ENCODE peak calls at places on chromosomes 13 and 19, in five cellular contexts. P is colonic mucosa, C is adipocyte, S is astrocyte of the spinal cord, Y is left lung. A is an unnamed sample.

GRCh38 chr19:41408256-41408655 is 10.6 kb downstream of the BCKDHA start:
- DNase-seq in P (no peak), S (no peak), Y (no peak), C (no peak), A (no peak)

GRCh38 chr19:47074621-47075020 is 26.2 kb upstream of the TMEM160 start:
- DNase-seq in P (no peak), C (no peak), S (no peak), Y (no peak), A (no peak)

GRCh38 chr19:41872775-41873647 is 4.1 kb upstream of the CD79A start:
- DNase-seq in Y (peak), S (peak), C (peak), P (peak), A (peak)

GRCh38 chr13:27794921-27795717 is 2.8 kb downstream of the GSX1 start:
- DNase-seq in Y (no peak), P (no peak), S (no peak), C (no peak), A (no peak)

GRCh38 chr13:98998831-98999634 is 21.2 kb upstream of the DOCK9 start:
- DNase-seq in C (no peak), P (no peak), Y (no peak), S (no peak), A (no peak)

GRCh38 chr19:49338691-49339363 is 3.6 kb downstream of the CD37 start:
- DNase-seq in Y (peak), P (peak), C (peak), S (peak), A (peak)

GRCh38 chr19:48493718-48494515 is 17.7 kb downstream of the LMTK3 start:
- DNase-seq in Y (no peak), S (no peak), P (no peak), C (no peak), A (no peak)

GRCh38 chr19:12778020-12778904 is 2.9 kb upstream of the HOOK2 start:
- DNase-seq in P (peak), C (peak), Y (peak), S (peak), A (peak)

GRCh38 chr19:8148410-8149231 is 771 bp downstream of the FBN3 start:
- DNase-seq in S (no peak), Y (no peak), P (no peak), C (peak), A (no peak)

GRCh38 chr19:47379398-47379938 is 30.4 kb downstream of the DHX34 start:
- DNase-seq in C (no peak), S (no peak), P (no peak), Y (no peak), A (no peak)

GRCh38 chr19:44807652-44808462 is 1.0 kb upstream of the BCAM start:
- DNase-seq in C (peak), Y (peak), S (peak), P (peak), A (peak)

GRCh38 chr13:47250141-47250540 is 353.3 kb upstream of the HTR2A start:
- DNase-seq in P (no peak), S (peak), C (no peak), Y (no peak), A (no peak)

GRCh38 chr19:8163781-8164180 is 14.4 kb upstream of the FBN3 start:
- DNase-seq in S (no peak), C (no peak), P (no peak), Y (no peak), A (no peak)

GRCh38 chr13:95317037-95317989 is 16.1 kb upstream of the ABCC4 start:
- DNase-seq in S (peak), C (no peak), Y (no peak), P (no peak), A (no peak)

GRCh38 chr13:73810647-73811046 is 323.6 kb downstream of the KLF12 start:
- DNase-seq in C (no peak), Y (no peak), P (no peak), S (no peak), A (no peak)

GRCh38 chr19:55624109-55625003 is at the start of gene ZNF784:
- DNase-seq in S (peak), Y (peak), P (peak), C (peak), A (peak)

GRCh38 chr19:14673088-14673487 is 1.6 kb downstream of the ADGRE3 start:
- DNase-seq in Y (no peak), P (no peak), S (no peak), C (no peak), A (no peak)

GRCh38 chr19:31518626-31519025 is 169.4 kb upstream of the TSHZ3 start:
- DNase-seq in P (no peak), C (no peak), Y (no peak), S (no peak), A (no peak)

GRCh38 chr19:920051-920857 is 3.1 kb downstream of the KISS1R start:
- DNase-seq in P (no peak), Y (no peak), S (no peak), C (peak), A (no peak)

GRCh38 chr13:76223565-76223964 is 587.4 kb downstream of the LMO7 start:
- DNase-seq in P (no peak), Y (no peak), C (no peak), S (no peak), A (no peak)

GRCh38 chr19:21586341-21587116 is 81.1 kb downstream of the ZNF429 start:
- DNase-seq in P (no peak), S (no peak), C (no peak), Y (no peak), A (peak)

GRCh38 chr13:97308735-97309429 is 86.7 kb downstream of the MBNL2 start:
- DNase-seq in Y (no peak), S (no peak), P (no peak), C (peak), A (no peak)

GRCh38 chr19:54341295-54341694 is 2.3 kb upstream of the LILRA4 start:
- DNase-seq in C (no peak), Y (no peak), P (no peak), S (no peak), A (no peak)

GRCh38 chr13:42760949-42761348 is 20.4 kb upstream of the FAM216B start:
- DNase-seq in C (no peak), S (peak), Y (no peak), P (no peak), A (no peak)

GRCh38 chr13:38350114-38350617 is 515 bp downstream of the UFM1 start:
- DNase-seq in Y (peak), P (peak), C (peak), S (no peak), A (peak)

GRCh38 chr13:69547780-69548179 is 559.8 kb upstream of the ATXN8OS start:
- DNase-seq in S (no peak), Y (no peak), P (no peak), C (no peak), A (no peak)

GRCh38 chr13:82747948-82748347 is 1134.3 kb downstream of the SLITRK1 start:
- DNase-seq in S (peak), C (peak), P (no peak), Y (no peak), A (no peak)

GRCh38 chr19:39192846-39193245 is 3.9 kb upstream of the NCCRP1 start:
- DNase-seq in P (no peak), C (no peak), S (no peak), Y (no peak), A (no peak)

GRCh38 chr13:67303661-67304333 is 73.7 kb upstream of the PCDH9 start:
- DNase-seq in P (no peak), S (no peak), Y (no peak), C (no peak), A (no peak)

GRCh38 chr13:104740616-104741222 is 1674.5 kb upstream of the SLC10A2 start:
- DNase-seq in C (no peak), Y (no peak), S (no peak), P (no peak), A (no peak)

GRCh38 chr19:55697698-55698097 is 22.7 kb downstream of the EPN1 start:
- DNase-seq in C (no peak), Y (no peak), P (no peak), S (no peak), A (no peak)

GRCh38 chr19:39502640-39503417 is 4.1 kb downstream of the DLL3 start:
- DNase-seq in P (peak), S (peak), Y (peak), C (peak), A (peak)

GRCh38 chr19:6765738-6766356 is 1.4 kb downstream of the SH2D3A start:
- DNase-seq in Y (peak), C (no peak), P (peak), S (no peak), A (peak)

GRCh38 chr19:10433131-10433536 is 12.8 kb downstream of the PDE4A start:
- DNase-seq in S (no peak), P (no peak), C (no peak), Y (no peak), A (peak)

GRCh38 chr19:10432736-10433130 is 12.4 kb downstream of the PDE4A start:
- DNase-seq in S (no peak), Y (no peak), P (no peak), C (no peak), A (peak)

GRCh38 chr19:10431254-10431942 is 11.1 kb downstream of the PDE4A start:
- DNase-seq in C (no peak), S (no peak), Y (peak), P (peak), A (peak)

GRCh38 chr19:10430505-10431253 is 10.3 kb downstream of the PDE4A start:
- DNase-seq in C (peak), Y (peak), S (no peak), P (peak), A (peak)

GRCh38 chr19:10431943-10432735 is 11.8 kb downstream of the PDE4A start:
- DNase-seq in Y (peak), C (peak), P (peak), S (no peak), A (peak)
- H3K4me3 ChIP-seq in Y (peak), C (peak), P (peak), S (peak), A (peak)

DNA sequence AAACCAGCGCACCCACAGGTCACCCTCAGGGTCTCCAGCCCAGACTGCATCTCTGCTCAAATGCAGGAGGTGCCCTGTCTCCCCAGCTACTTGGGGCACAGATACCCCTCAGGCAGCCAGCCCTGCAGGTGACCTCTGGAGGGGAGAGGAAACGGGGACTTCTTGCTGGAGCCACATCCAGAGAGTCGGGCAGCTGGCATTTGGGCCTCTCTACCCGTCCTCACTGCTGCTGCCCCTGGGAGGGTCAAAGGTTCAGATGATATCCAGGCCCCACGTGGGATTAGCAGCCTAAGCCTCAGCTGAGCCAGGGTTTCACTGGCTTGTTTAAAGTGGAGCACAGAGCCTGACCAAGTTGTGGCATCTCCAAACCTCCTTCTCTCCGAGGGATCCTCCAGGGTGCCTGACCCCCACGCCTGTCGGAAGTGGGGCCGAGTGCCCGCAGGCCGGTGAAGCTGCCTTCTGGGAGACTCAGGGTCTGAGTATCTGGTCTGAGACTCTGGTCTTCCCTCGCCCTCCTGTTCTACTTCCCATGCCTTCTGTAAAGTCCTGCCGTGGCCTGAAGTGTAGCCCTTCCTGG is 2.2 kb downstream of the RASA3 start:
- DNase-seq in P (no peak), C (no peak), Y (no peak), S (no peak), A (no peak)
- H3K4me3 ChIP-seq in P (peak), C (peak), Y (peak), S (peak), A (peak)

GRCh38 chr13:107365466-107366215 is 797.7 kb upstream of the ARGLU1 start:
- DNase-seq in Y (no peak), S (peak), P (no peak), C (peak), A (no peak)
- H3K4me3 ChIP-seq in Y (no peak), S (no peak), P (no peak), C (no peak), A (no peak)

GRCh38 chr13:100673831-100674362 is 698 bp downstream of the TMTC4 start:
- DNase-seq in Y (peak), P (peak), S (peak), C (peak), A (peak)
- H3K4me3 ChIP-seq in Y (peak), P (peak), S (peak), C (peak), A (peak)